ENCODE peak calls at places on chromosomes 13 and 19, in five cellular contexts. H, S, N, P and R are unnamed samples.

GRCh38 chr19:8241646-8242045 is 32.5 kb downstream of the CERS4 start:
- DNase-seq in H (no peak), S (no peak), N (no peak), P (no peak), R (no peak)

GRCh38 chr19:359653-359925 is 15.0 kb upstream of the MIER2 start:
- DNase-seq in H (no peak), S (no peak), N (no peak), P (no peak), R (no peak)

GRCh38 chr19:18309525-18310064 is 13.3 kb downstream of the LSM4 start:
- DNase-seq in H (no peak), S (no peak), N (no peak), P (no peak), R (no peak)

GRCh38 chr19:34481861-34482379 is 362 bp downstream of the WTIP start:
- DNase-seq in H (no peak), S (peak; percentile 29), N (no peak), P (no peak), R (no peak)

GRCh38 chr13:30918662-30919405 is 12.8 kb downstream of the MEDAG start:
- DNase-seq in H (no peak), S (no peak), N (no peak), P (no peak), R (no peak)

GRCh38 chr13:31756346-31756745 is 17.0 kb downstream of the RXFP2 start:
- DNase-seq in H (no peak), S (peak; percentile 96), N (peak; percentile 91), P (no peak), R (peak; percentile 89)

GRCh38 chr13:28545583-28546333 is 50.8 kb upstream of the FLT1 start:
- DNase-seq in H (no peak), S (no peak), N (no peak), P (no peak), R (no peak)

GRCh38 chr19:3471954-3472655 is 8.2 kb downstream of the SMIM24 start:
- DNase-seq in H (no peak), S (no peak), N (no peak), P (no peak), R (no peak)

GRCh38 chr13:103282571-103283450 is 216.6 kb upstream of the SLC10A2 start:
- DNase-seq in H (no peak), S (peak; percentile 80), N (peak; percentile 93), P (no peak), R (peak; percentile 93)